ENCODE peak calls at places on chromosome 13, in four cellular contexts. N is HepG2, G is K562, R is H1. O is an unnamed sample.

GRCh38 chr13:98890920-98891319 is 86.9 kb downstream of the DOCK9 start:
- DNase-seq in N (no peak), G (no peak), R (no peak), O (no peak)

GRCh38 chr13:101977475-101977874 is 424.4 kb downstream of the FGF14 start:
- DNase-seq in N (no peak), G (no peak), R (no peak), O (no peak)

GRCh38 chr13:69168436-69168835 is 939.2 kb upstream of the ATXN8OS start:
- DNase-seq in N (no peak), G (no peak), R (no peak), O (no peak)

GRCh38 chr13:83618966-83619365 is 263.3 kb downstream of the SLITRK1 start:
- DNase-seq in N (no peak), G (no peak), R (no peak), O (no peak)

GRCh38 chr13:29022968-29023367 is 202.8 kb downstream of the MTUS2 start:
- DNase-seq in N (no peak), G (no peak), R (no peak), O (no peak)

GRCh38 chr13:50238922-50239321 is 223.7 kb downstream of the KCNRG start:
- DNase-seq in N (no peak), G (no peak), R (no peak), O (no peak)

GRCh38 chr13:98462241-98462882 is 114.5 kb downstream of the STK24 start:
- DNase-seq in N (no peak), G (no peak), R (no peak), O (no peak)

GRCh38 chr13:46278474-46278873 is 66.7 kb downstream of the LRRC63 start:
- DNase-seq in N (no peak), G (peak), R (no peak), O (no peak)

GRCh38 chr13:70173236-70173959 is 65.1 kb upstream of the KLHL1 start:
- DNase-seq in N (no peak), G (no peak), R (no peak), O (no peak)

GRCh38 chr13:86945596-86945995 is 725.6 kb upstream of the SLITRK5 start:
- DNase-seq in N (no peak), G (no peak), R (no peak), O (no peak)

GRCh38 chr13:31747271-31747670 is 7.9 kb downstream of the RXFP2 start:
- DNase-seq in N (no peak), G (no peak), R (no peak), O (no peak)

GRCh38 chr13:51644649-51645048 is 60.4 kb downstream of the WDFY2 start:
- DNase-seq in N (no peak), G (no peak), R (no peak), O (no peak)

GRCh38 chr13:80341771-80342271 is 895 bp upstream of the SPRY2 start:
- DNase-seq in N (peak), G (no peak), R (no peak), O (no peak)

GRCh38 chr13:60134376-60134775 is 29.4 kb downstream of the DIAPH3 start:
- DNase-seq in N (no peak), G (no peak), R (no peak), O (no peak)
- TF ChIP-seq RNF2 in N (no peak), G (no peak), R (no peak), O (no peak)

GRCh38 chr13:45238945-45239795 is 38.3 kb upstream of the KCTD4 start:
- DNase-seq in N (no peak), G (no peak), R (no peak), O (no peak)
- TF ChIP-seq RNF2 in N (no peak), G (no peak), R (no peak), O (no peak)

DNA sequence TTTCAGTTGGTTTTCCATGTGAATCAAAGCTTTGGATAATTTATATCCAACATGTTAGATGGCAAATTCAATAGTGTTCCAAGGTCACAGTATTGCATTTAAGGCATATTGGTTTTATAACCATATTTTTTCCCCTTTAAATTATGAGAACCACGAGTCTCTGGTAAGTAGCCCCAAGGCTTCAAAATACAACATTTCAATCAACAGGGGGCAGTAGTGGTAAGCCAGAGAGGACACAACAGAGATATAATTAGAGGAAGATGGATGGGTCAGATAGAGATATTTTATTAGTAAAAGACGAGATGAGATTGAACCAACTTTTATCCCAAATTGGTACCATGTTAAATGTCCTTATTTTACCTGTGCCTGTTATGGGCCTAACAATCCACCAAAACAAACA is 53.1 kb downstream of the KL start:
- DNase-seq in N (no peak), G (no peak), R (no peak), O (no peak)
- TF ChIP-seq RNF2 in N (no peak), G (no peak), R (no peak), O (no peak)

GRCh38 chr13:42804244-42804868 is 23.0 kb downstream of the FAM216B start:
- DNase-seq in N (no peak), G (no peak), R (no peak), O (no peak)
- TF ChIP-seq RNF2 in N (no peak), G (no peak), R (no peak), O (no peak)

GRCh38 chr13:107551521-107551920 is 663.8 kb downstream of the LIG4 start:
- DNase-seq in N (no peak), G (no peak), R (no peak), O (no peak)

GRCh38 chr13:107545946-107546502 is 669.3 kb downstream of the LIG4 start:
- DNase-seq in N (no peak), G (no peak), R (no peak), O (no peak)
- TF ChIP-seq RNF2 in N (no peak), G (no peak), R (no peak), O (no peak)

GRCh38 chr13:43087960-43088580 is 64.7 kb downstream of the DNAJC15 start:
- DNase-seq in N (no peak), G (no peak), R (no peak), O (no peak)
- TF ChIP-seq RNF2 in N (no peak), G (no peak), R (no peak), O (no peak)

GRCh38 chr13:114000151-114001040 is 26.5 kb upstream of the C13orf46 start:
- DNase-seq in N (no peak), G (no peak), R (no peak), O (no peak)

GRCh38 chr13:114002009-114002544 is 28.2 kb upstream of the C13orf46 start:
- DNase-seq in N (no peak), G (no peak), R (no peak), O (no peak)

GRCh38 chr13:114002771-114003321 is 29.0 kb upstream of the C13orf46 start:
- DNase-seq in N (no peak), G (no peak), R (no peak), O (no peak)

GRCh38 chr13:113999618-113999910 is 25.7 kb upstream of the C13orf46 start:
- DNase-seq in N (no peak), G (no peak), R (no peak), O (no peak)

GRCh38 chr13:114001331-114002008 is 27.6 kb upstream of the C13orf46 start:
- DNase-seq in N (no peak), G (no peak), R (no peak), O (no peak)
- TF ChIP-seq RNF2 in N (no peak), G (no peak), R (no peak), O (no peak)

O was measured in A549.